ENCODE peak calls at places on chromosomes 13 and 19, in five cellular contexts. K is adrenal gland, O is Peyer's patch, T is AG04450, Q is fibroblast of pulmonary artery. M is an unnamed sample.

GRCh38 chr19:6721773-6722172 is 1.3 kb upstream of the C3 start:
- DNase-seq in O (no peak), T (no peak), Q (no peak), K (no peak), M (no peak)

GRCh38 chr13:85486663-85487062 is 312.6 kb downstream of the SLITRK6 start:
- DNase-seq in T (no peak), O (no peak), Q (no peak), K (no peak), M (no peak)

GRCh38 chr13:78978381-78978998 is 319.5 kb upstream of the OBI1 start:
- DNase-seq in K (peak), O (peak), Q (peak), T (peak), M (peak)

GRCh38 chr13:25860862-25861261 is 191.0 kb downstream of the SHISA2 start:
- DNase-seq in K (no peak), O (no peak), Q (peak), T (no peak), M (no peak)

GRCh38 chr19:49073514-49074378 is 1.2 kb upstream of the KCNA7 start:
- DNase-seq in O (no peak), T (no peak), Q (no peak), K (no peak), M (no peak)

GRCh38 chr19:1156830-1157615 is 17.0 kb downstream of the SBNO2 start:
- DNase-seq in O (no peak), T (no peak), Q (no peak), K (no peak), M (no peak)

GRCh38 chr13:106599875-106600797 is 32.2 kb upstream of the ARGLU1 start:
- DNase-seq in O (no peak), K (no peak), Q (peak), T (peak), M (peak)

GRCh38 chr13:26973946-26974345 is 197.7 kb downstream of the USP12 start:
- DNase-seq in Q (no peak), O (no peak), T (no peak), K (no peak), M (no peak)

GRCh38 chr19:579842-580155 is 7.4 kb downstream of the BSG start:
- DNase-seq in T (no peak), O (no peak), K (no peak), Q (no peak), M (no peak)

GRCh38 chr19:16627194-16627927 is 643 bp downstream of the MED26 start:
- DNase-seq in K (peak), O (peak), T (no peak), Q (no peak), M (no peak)

GRCh38 chr13:77207943-77208342 is 119.0 kb downstream of the MYCBP2 start:
- DNase-seq in K (no peak), Q (peak), T (peak), O (no peak), M (no peak)

GRCh38 chr19:16026131-16026530 is 50.2 kb upstream of the TPM4 start:
- DNase-seq in K (no peak), T (no peak), Q (no peak), O (no peak), M (no peak)

GRCh38 chr13:51246411-51247298 is 24.5 kb downstream of the FAM124A start:
- DNase-seq in T (no peak), O (no peak), Q (no peak), K (no peak), M (no peak)

GRCh38 chr19:31049431-31049830 is 299.8 kb downstream of the TSHZ3 start:
- DNase-seq in Q (no peak), T (no peak), O (no peak), K (no peak), M (no peak)

GRCh38 chr13:109868583-109869311 is 82.4 kb upstream of the IRS2 start:
- DNase-seq in Q (peak), T (no peak), K (no peak), O (no peak), M (peak)

GRCh38 chr19:10074153-10074552 is 12.0 kb upstream of the SHFL start:
- DNase-seq in K (no peak), T (no peak), Q (peak), O (peak), M (no peak)

GRCh38 chr19:6088677-6089063 is 21.6 kb downstream of the RFX2 start:
- DNase-seq in K (no peak), T (no peak), Q (peak), O (no peak), M (no peak)

GRCh38 chr19:848457-848921 is 3.6 kb upstream of the ELANE start:
- DNase-seq in K (no peak), Q (no peak), T (no peak), O (no peak), M (no peak)

GRCh38 chr19:19447536-19448237 is 42.2 kb downstream of the GATAD2A start:
- DNase-seq in T (no peak), Q (no peak), O (no peak), K (no peak), M (no peak)

GRCh38 chr13:43675577-43675976 is 111.2 kb downstream of the ENOX1 start:
- DNase-seq in O (no peak), T (no peak), K (no peak), Q (no peak), M (no peak)

GRCh38 chr13:28741080-28741479 is 22.3 kb upstream of the SLC46A3 start:
- DNase-seq in K (no peak), Q (no peak), O (no peak), T (no peak), M (no peak)

GRCh38 chr19:40277356-40277755 is 7.8 kb downstream of the AKT2 start:
- DNase-seq in Q (no peak), O (no peak), K (no peak), T (no peak), M (no peak)

GRCh38 chr13:42883142-42883541 is 101.8 kb downstream of the FAM216B start:
- DNase-seq in K (no peak), Q (peak), O (no peak), T (no peak), M (no peak)

GRCh38 chr13:113140677-113141590 is 17.5 kb upstream of the PROZ start:
- DNase-seq in T (no peak), O (peak), K (no peak), Q (no peak), M (no peak)

GRCh38 chr19:789473-790052 is 7.7 kb upstream of the PTBP1 start:
- DNase-seq in T (no peak), K (no peak), Q (no peak), O (no peak), M (no peak)

GRCh38 chr13:32415019-32415418 is 12.9 kb downstream of the N4BP2L1 start:
- DNase-seq in Q (no peak), K (no peak), T (no peak), O (no peak), M (no peak)

GRCh38 chr13:34076319-34076718 is 258.4 kb downstream of the RFC3 start:
- DNase-seq in Q (no peak), K (no peak), O (no peak), T (no peak), M (no peak)

GRCh38 chr13:73937420-73937819 is 196.8 kb downstream of the KLF12 start:
- DNase-seq in T (no peak), K (no peak), Q (no peak), O (no peak), M (no peak)

GRCh38 chr13:40220299-40220935 is 446.0 kb downstream of the FOXO1 start:
- DNase-seq in O (no peak), T (no peak), K (no peak), Q (peak), M (no peak)

GRCh38 chr19:40163541-40164129 is 27.6 kb upstream of the MAP3K10 start:
- DNase-seq in O (no peak), Q (no peak), T (no peak), K (no peak), M (no peak)

GRCh38 chr19:48752511-48753365 is at the start of gene FUT1:
- DNase-seq in Q (no peak), O (peak), T (no peak), K (peak), M (no peak)

GRCh38 chr13:59522652-59523051 is 641.1 kb downstream of the DIAPH3 start:
- DNase-seq in Q (no peak), K (no peak), T (no peak), O (no peak), M (no peak)

GRCh38 chr13:70812481-70812880 is 704.2 kb upstream of the KLHL1 start:
- DNase-seq in O (no peak), K (no peak), Q (peak), T (peak), M (no peak)

GRCh38 chr13:49540552-49540951 is 44.8 kb downstream of the PHF11 start:
- DNase-seq in K (no peak), O (no peak), Q (peak), T (no peak), M (peak)

GRCh38 chr13:20349564-20350379 is 117.7 kb upstream of the GJB6 start:
- DNase-seq in O (no peak), Q (no peak), T (no peak), K (no peak), M (no peak)

DNA sequence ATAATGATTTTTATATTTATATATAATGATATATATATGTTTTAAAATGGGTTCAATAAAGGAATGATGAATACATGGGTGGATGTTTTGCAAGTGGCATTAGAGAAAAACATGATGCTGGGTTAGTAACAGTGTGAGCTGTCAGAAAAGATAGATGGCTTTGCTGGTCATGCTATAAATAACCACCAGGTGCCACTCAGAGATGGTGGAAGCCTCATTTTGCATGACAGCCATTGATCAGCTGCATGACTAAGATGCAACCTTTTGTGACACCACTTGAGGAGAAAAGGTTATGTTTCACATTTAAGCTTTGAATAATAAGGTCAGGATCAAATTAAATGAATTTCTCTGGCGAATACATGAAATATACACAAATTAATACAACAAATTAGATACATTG is 737.7 kb downstream of the PCDH9 start:
- DNase-seq in Q (no peak), K (no peak), T (no peak), O (no peak), M (no peak)
- TF ChIP-seq CTCF in Q (no peak), K (no peak), T (no peak), O (no peak), M (peak)

GRCh38 chr19:53520163-53520546 is 17.8 kb upstream of the ZNF331 start:
- DNase-seq in T (no peak), Q (no peak), K (no peak), O (no peak), M (no peak)
- H3K4me3 ChIP-seq in T (peak), Q (peak), K (no peak), O (peak), M (peak)

GRCh38 chr13:52850396-52851152 is 2.1 kb upstream of the PCDH8 start:
- DNase-seq in T (no peak), K (peak), O (peak), Q (peak), M (no peak)
- TF ChIP-seq CTCF in T (no peak), K (no peak), O (no peak), Q (no peak), M (no peak)

GRCh38 chr19:51002101-51002532 is 713 bp upstream of the KLK8 start:
- DNase-seq in K (no peak), O (no peak), T (no peak), Q (no peak), M (no peak)
- H3K4me3 ChIP-seq in K (no peak), O (no peak), T (no peak), Q (no peak), M (no peak)

M was measured in epithelial cell of proximal tubule.